ENCODE peak calls at places on chromosomes 7 and 10, in ten cellular contexts. One of them, this sample, is unnamed.

GRCh38 chr10:112562803-112563663 is 116.0 kb downstream of the VTI1A start:
- DNase-seq in GM12865: no peak
- DNase-seq in BE2C: no peak
- DNase-seq in dorsolateral prefrontal cortex: no peak
- DNase-seq in astrocyte of the spinal cord: no peak
- DNase-seq in heart right ventricle: no peak
- DNase-seq in A549: peak
- DNase-seq in coronary artery: no peak
- DNase-seq in retinal pigment epithelial cell: no peak
- DNase-seq in lower lobe of right lung: no peak
- DNase-seq in this sample: peak

GRCh38 chr7:154892459-154892858 is 110.5 kb downstream of the PAXIP1 start:
- DNase-seq in GM12865: no peak
- DNase-seq in BE2C: no peak
- DNase-seq in dorsolateral prefrontal cortex: no peak
- DNase-seq in astrocyte of the spinal cord: no peak
- DNase-seq in heart right ventricle: no peak
- DNase-seq in A549: no peak
- DNase-seq in coronary artery: no peak
- DNase-seq in retinal pigment epithelial cell: no peak
- DNase-seq in lower lobe of right lung: no peak
- DNase-seq in this sample: no peak

GRCh38 chr7:149872419-149873073 is 1.2 kb upstream of the ATP6V0E2 start:
- DNase-seq in GM12865: peak
- DNase-seq in BE2C: peak
- DNase-seq in dorsolateral prefrontal cortex: peak
- DNase-seq in astrocyte of the spinal cord: peak
- DNase-seq in heart right ventricle: peak
- DNase-seq in A549: peak
- DNase-seq in coronary artery: peak
- DNase-seq in retinal pigment epithelial cell: peak
- DNase-seq in lower lobe of right lung: peak
- DNase-seq in this sample: peak

GRCh38 chr10:101625821-101626412 is 37.8 kb downstream of the DPCD start:
- DNase-seq in GM12865: no peak
- DNase-seq in BE2C: no peak
- DNase-seq in dorsolateral prefrontal cortex: no peak
- DNase-seq in astrocyte of the spinal cord: no peak
- DNase-seq in heart right ventricle: no peak
- DNase-seq in A549: no peak
- DNase-seq in coronary artery: peak
- DNase-seq in retinal pigment epithelial cell: no peak
- DNase-seq in lower lobe of right lung: no peak
- DNase-seq in this sample: no peak

GRCh38 chr10:110358869-110359629 is 54.3 kb upstream of the SMNDC1 start:
- DNase-seq in GM12865: no peak
- DNase-seq in BE2C: no peak
- DNase-seq in dorsolateral prefrontal cortex: no peak
- DNase-seq in astrocyte of the spinal cord: peak
- DNase-seq in heart right ventricle: no peak
- DNase-seq in A549: peak
- DNase-seq in coronary artery: no peak
- DNase-seq in retinal pigment epithelial cell: no peak
- DNase-seq in lower lobe of right lung: no peak
- DNase-seq in this sample: peak

GRCh38 chr7:17021205-17021604 is 139.4 kb upstream of the AGR3 start:
- DNase-seq in GM12865: peak
- DNase-seq in BE2C: no peak
- DNase-seq in dorsolateral prefrontal cortex: no peak
- DNase-seq in astrocyte of the spinal cord: no peak
- DNase-seq in heart right ventricle: no peak
- DNase-seq in A549: no peak
- DNase-seq in coronary artery: no peak
- DNase-seq in retinal pigment epithelial cell: no peak
- DNase-seq in lower lobe of right lung: no peak
- DNase-seq in this sample: peak

GRCh38 chr7:109206196-109206595 is 636.5 kb downstream of the DNAJB9 start:
- DNase-seq in GM12865: no peak
- DNase-seq in BE2C: no peak
- DNase-seq in dorsolateral prefrontal cortex: no peak
- DNase-seq in astrocyte of the spinal cord: no peak
- DNase-seq in heart right ventricle: no peak
- DNase-seq in A549: no peak
- DNase-seq in coronary artery: no peak
- DNase-seq in retinal pigment epithelial cell: no peak
- DNase-seq in lower lobe of right lung: no peak
- DNase-seq in this sample: no peak

GRCh38 chr10:49187950-49188761 is at the start of gene TMEM273:
- DNase-seq in GM12865: peak
- DNase-seq in BE2C: peak
- DNase-seq in dorsolateral prefrontal cortex: peak
- DNase-seq in astrocyte of the spinal cord: peak
- DNase-seq in heart right ventricle: peak
- DNase-seq in A549: no peak
- DNase-seq in coronary artery: peak
- DNase-seq in retinal pigment epithelial cell: peak
- DNase-seq in lower lobe of right lung: peak
- DNase-seq in this sample: no peak

GRCh38 chr10:15898046-15898445 is 37.7 kb upstream of the MINDY3 start:
- DNase-seq in GM12865: peak
- DNase-seq in BE2C: no peak
- DNase-seq in dorsolateral prefrontal cortex: no peak
- DNase-seq in astrocyte of the spinal cord: peak
- DNase-seq in heart right ventricle: no peak
- DNase-seq in A549: peak
- DNase-seq in coronary artery: no peak
- DNase-seq in retinal pigment epithelial cell: peak
- DNase-seq in lower lobe of right lung: no peak
- DNase-seq in this sample: peak

GRCh38 chr10:6721480-6721879 is 141.4 kb upstream of the PRKCQ start:
- DNase-seq in GM12865: no peak
- DNase-seq in BE2C: no peak
- DNase-seq in dorsolateral prefrontal cortex: no peak
- DNase-seq in astrocyte of the spinal cord: peak
- DNase-seq in heart right ventricle: peak
- DNase-seq in A549: peak
- DNase-seq in coronary artery: no peak
- DNase-seq in retinal pigment epithelial cell: peak
- DNase-seq in lower lobe of right lung: no peak
- DNase-seq in this sample: peak

GRCh38 chr7:132941905-132942304 is 140.0 kb downstream of the CHCHD3 start:
- DNase-seq in GM12865: no peak
- DNase-seq in BE2C: no peak
- DNase-seq in dorsolateral prefrontal cortex: no peak
- DNase-seq in astrocyte of the spinal cord: no peak
- DNase-seq in heart right ventricle: no peak
- DNase-seq in A549: no peak
- DNase-seq in coronary artery: no peak
- DNase-seq in retinal pigment epithelial cell: no peak
- DNase-seq in lower lobe of right lung: no peak
- DNase-seq in this sample: no peak

GRCh38 chr7:142866361-142867096 is 11.7 kb downstream of the EPHB6 start:
- DNase-seq in GM12865: no peak
- DNase-seq in BE2C: peak
- DNase-seq in dorsolateral prefrontal cortex: no peak
- DNase-seq in astrocyte of the spinal cord: no peak
- DNase-seq in heart right ventricle: no peak
- DNase-seq in A549: peak
- DNase-seq in coronary artery: no peak
- DNase-seq in retinal pigment epithelial cell: no peak
- DNase-seq in lower lobe of right lung: no peak
- DNase-seq in this sample: peak

DNA sequence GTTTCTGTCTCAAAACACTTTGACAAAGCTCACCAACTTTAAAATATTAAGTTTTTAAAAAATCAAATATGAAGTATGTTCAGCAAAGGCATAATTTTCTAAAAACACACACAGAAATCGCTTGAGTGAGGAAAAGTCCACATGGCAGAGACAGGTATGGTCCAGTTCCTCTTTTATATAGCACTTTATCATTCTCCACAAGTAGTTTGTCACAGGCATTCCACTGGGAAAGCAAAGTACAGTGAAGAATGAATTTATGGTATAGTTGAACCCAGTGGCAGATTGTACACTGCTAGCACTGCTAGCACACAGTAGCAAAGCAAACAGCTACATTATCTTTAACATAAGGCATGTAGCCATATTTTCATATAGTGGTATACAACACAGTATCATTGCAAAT is 102.3 kb downstream of the HECTD2 start:
- DNase-seq in GM12865: no peak
- DNase-seq in BE2C: no peak
- DNase-seq in dorsolateral prefrontal cortex: no peak
- DNase-seq in astrocyte of the spinal cord: no peak
- DNase-seq in heart right ventricle: no peak
- DNase-seq in A549: no peak
- DNase-seq in coronary artery: no peak
- DNase-seq in retinal pigment epithelial cell: no peak
- DNase-seq in lower lobe of right lung: no peak
- DNase-seq in this sample: no peak
- H3K4me3 ChIP-seq in GM12865: no peak
- H3K4me3 ChIP-seq in BE2C: no peak
- H3K4me3 ChIP-seq in dorsolateral prefrontal cortex: no peak
- H3K4me3 ChIP-seq in astrocyte of the spinal cord: no peak
- H3K4me3 ChIP-seq in heart right ventricle: no peak
- H3K4me3 ChIP-seq in A549: no peak
- H3K4me3 ChIP-seq in coronary artery: no peak
- H3K4me3 ChIP-seq in retinal pigment epithelial cell: no peak
- H3K4me3 ChIP-seq in lower lobe of right lung: no peak
- H3K4me3 ChIP-seq in this sample: no peak

DNA sequence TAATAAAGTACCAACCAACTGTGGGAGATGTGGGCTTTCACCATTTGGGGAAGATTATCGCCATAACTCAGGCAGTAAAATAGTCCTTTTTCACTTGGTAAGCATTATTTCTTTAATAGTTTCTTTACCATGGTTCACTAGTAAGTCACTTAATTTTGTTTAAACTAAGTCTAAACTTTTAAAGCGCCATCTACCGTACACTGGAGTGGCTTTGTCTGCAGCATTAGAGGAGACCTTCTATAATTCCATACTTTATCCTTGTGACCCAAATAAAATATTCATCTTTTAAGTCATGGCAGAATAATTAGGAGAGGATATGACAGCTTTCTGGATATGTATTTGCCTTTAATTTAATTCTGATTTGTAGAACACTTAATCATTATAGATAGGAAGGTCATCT is 468.0 kb downstream of the MAGI2 start:
- DNase-seq in GM12865: no peak
- DNase-seq in BE2C: no peak
- DNase-seq in dorsolateral prefrontal cortex: no peak
- DNase-seq in astrocyte of the spinal cord: no peak
- DNase-seq in heart right ventricle: no peak
- DNase-seq in A549: peak
- DNase-seq in coronary artery: no peak
- DNase-seq in retinal pigment epithelial cell: no peak
- DNase-seq in lower lobe of right lung: no peak
- DNase-seq in this sample: no peak
- TF ChIP-seq CTCF in GM12865: no peak
- TF ChIP-seq CTCF in BE2C: no peak
- TF ChIP-seq CTCF in dorsolateral prefrontal cortex: no peak
- TF ChIP-seq CTCF in astrocyte of the spinal cord: no peak
- TF ChIP-seq CTCF in heart right ventricle: no peak
- TF ChIP-seq CTCF in A549: no peak
- TF ChIP-seq CTCF in coronary artery: no peak
- TF ChIP-seq CTCF in retinal pigment epithelial cell: no peak
- TF ChIP-seq CTCF in lower lobe of right lung: no peak
- TF ChIP-seq CTCF in this sample: no peak

DNA sequence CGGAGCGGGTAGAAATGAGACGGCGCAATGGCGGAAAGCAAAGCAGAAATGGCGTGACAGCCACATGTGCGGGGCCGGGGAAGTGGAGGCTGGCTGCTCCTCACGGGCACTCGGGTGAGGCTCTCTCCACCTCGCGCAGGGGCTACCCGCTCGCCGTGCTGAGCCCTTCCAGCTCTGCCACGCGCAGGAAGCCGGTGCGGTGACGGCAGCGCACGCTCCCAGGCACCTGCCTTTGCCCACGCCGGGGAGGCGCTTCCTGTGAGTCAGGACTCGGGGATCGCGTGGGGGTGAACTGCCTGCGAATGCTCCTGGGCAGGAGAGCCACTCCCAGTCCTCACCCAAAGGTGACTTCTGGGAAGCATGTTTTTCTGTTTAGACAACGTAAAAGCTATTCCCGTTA is 431.2 kb downstream of the GLRX3 start:
- DNase-seq in GM12865: no peak
- DNase-seq in BE2C: no peak
- DNase-seq in dorsolateral prefrontal cortex: no peak
- DNase-seq in astrocyte of the spinal cord: no peak
- DNase-seq in heart right ventricle: no peak
- DNase-seq in A549: no peak
- DNase-seq in coronary artery: peak
- DNase-seq in retinal pigment epithelial cell: no peak
- DNase-seq in lower lobe of right lung: no peak
- DNase-seq in this sample: no peak
- H3K4me3 ChIP-seq in GM12865: no peak
- H3K4me3 ChIP-seq in BE2C: no peak
- H3K4me3 ChIP-seq in dorsolateral prefrontal cortex: no peak
- H3K4me3 ChIP-seq in astrocyte of the spinal cord: no peak
- H3K4me3 ChIP-seq in heart right ventricle: no peak
- H3K4me3 ChIP-seq in A549: no peak
- H3K4me3 ChIP-seq in coronary artery: no peak
- H3K4me3 ChIP-seq in retinal pigment epithelial cell: no peak
- H3K4me3 ChIP-seq in lower lobe of right lung: no peak
- H3K4me3 ChIP-seq in this sample: no peak

DNA sequence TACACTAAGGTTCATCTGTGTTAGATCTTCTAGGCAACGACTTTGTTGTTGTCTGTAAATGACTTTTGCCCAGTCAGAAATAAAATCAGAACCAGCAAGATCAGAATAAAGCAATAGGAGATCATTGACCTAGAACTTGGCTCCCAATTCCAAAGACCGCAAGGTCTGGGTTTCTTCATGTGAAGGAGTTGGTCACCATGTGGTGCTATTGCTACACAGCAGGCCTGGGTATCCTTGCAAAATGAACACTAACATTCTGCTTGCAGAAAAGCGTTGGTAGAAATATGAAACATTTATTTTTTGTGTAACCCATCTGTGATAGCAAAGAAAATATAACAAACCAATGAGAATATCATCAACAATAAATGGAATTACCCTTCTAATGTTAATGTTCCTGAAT is 831.0 kb downstream of the NXPH1 start:
- DNase-seq in GM12865: no peak
- DNase-seq in BE2C: peak
- DNase-seq in dorsolateral prefrontal cortex: no peak
- DNase-seq in astrocyte of the spinal cord: no peak
- DNase-seq in heart right ventricle: no peak
- DNase-seq in A549: no peak
- DNase-seq in coronary artery: no peak
- DNase-seq in retinal pigment epithelial cell: no peak
- DNase-seq in lower lobe of right lung: no peak
- DNase-seq in this sample: no peak
- TF ChIP-seq CTCF in GM12865: no peak
- TF ChIP-seq CTCF in BE2C: peak
- TF ChIP-seq CTCF in dorsolateral prefrontal cortex: no peak
- TF ChIP-seq CTCF in astrocyte of the spinal cord: no peak
- TF ChIP-seq CTCF in heart right ventricle: no peak
- TF ChIP-seq CTCF in A549: no peak
- TF ChIP-seq CTCF in coronary artery: no peak
- TF ChIP-seq CTCF in retinal pigment epithelial cell: peak
- TF ChIP-seq CTCF in lower lobe of right lung: no peak
- TF ChIP-seq CTCF in this sample: no peak

DNA sequence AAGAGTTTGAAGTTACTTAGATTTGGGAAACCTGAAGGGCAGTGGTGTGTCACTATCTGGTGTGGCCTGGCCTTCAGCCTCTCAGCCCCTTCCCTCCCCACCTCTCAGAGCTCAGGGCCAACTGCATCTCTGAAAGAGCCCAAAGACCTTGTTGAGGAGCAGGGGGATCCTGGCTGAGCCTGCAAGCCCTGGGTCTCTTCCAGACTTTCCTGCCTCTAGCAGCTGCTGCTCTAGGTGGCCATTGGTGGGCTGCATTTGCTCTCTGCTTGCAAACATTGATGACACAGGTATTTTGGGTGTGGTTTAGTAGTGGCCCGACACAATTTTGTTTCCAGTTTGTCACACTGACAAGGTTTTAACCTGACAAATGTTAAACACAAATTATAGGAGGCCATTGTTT is 3.1 kb upstream of the UPP1 start:
- DNase-seq in GM12865: no peak
- DNase-seq in BE2C: no peak
- DNase-seq in dorsolateral prefrontal cortex: no peak
- DNase-seq in astrocyte of the spinal cord: no peak
- DNase-seq in heart right ventricle: no peak
- DNase-seq in A549: no peak
- DNase-seq in coronary artery: no peak
- DNase-seq in retinal pigment epithelial cell: no peak
- DNase-seq in lower lobe of right lung: no peak
- DNase-seq in this sample: no peak
- H3K4me3 ChIP-seq in GM12865: no peak
- H3K4me3 ChIP-seq in BE2C: no peak
- H3K4me3 ChIP-seq in dorsolateral prefrontal cortex: no peak
- H3K4me3 ChIP-seq in astrocyte of the spinal cord: no peak
- H3K4me3 ChIP-seq in heart right ventricle: no peak
- H3K4me3 ChIP-seq in A549: no peak
- H3K4me3 ChIP-seq in coronary artery: no peak
- H3K4me3 ChIP-seq in retinal pigment epithelial cell: no peak
- H3K4me3 ChIP-seq in lower lobe of right lung: no peak
- H3K4me3 ChIP-seq in this sample: no peak

This sample was measured in choroid plexus epithelial cell.